ENCODE peak calls at places on chromosome 21, in seven cellular contexts. One of them, this sample, is unnamed.

GRCh38 chr21:36784942-36785341 is 86.0 kb downstream of the SIM2 start:
- DNase-seq in HFF-Myc: no peak
- DNase-seq in fibroblast of villous mesenchyme: no peak
- DNase-seq in uterus: no peak
- DNase-seq in astrocyte of the spinal cord: no peak
- DNase-seq in H1: no peak
- DNase-seq in MM.1S: no peak
- DNase-seq in this sample: no peak

GRCh38 chr21:27796106-27796505 is 829.2 kb upstream of the ADAMTS5 start:
- DNase-seq in HFF-Myc: peak
- DNase-seq in fibroblast of villous mesenchyme: peak
- DNase-seq in uterus: no peak
- DNase-seq in astrocyte of the spinal cord: peak
- DNase-seq in H1: no peak
- DNase-seq in MM.1S: no peak
- DNase-seq in this sample: peak

GRCh38 chr21:36792505-36792967 is 93.6 kb downstream of the SIM2 start:
- DNase-seq in HFF-Myc: no peak
- DNase-seq in fibroblast of villous mesenchyme: no peak
- DNase-seq in uterus: no peak
- DNase-seq in astrocyte of the spinal cord: no peak
- DNase-seq in H1: no peak
- DNase-seq in MM.1S: no peak
- DNase-seq in this sample: peak

GRCh38 chr21:29333355-29333746 is 34.6 kb downstream of the BACH1 start:
- DNase-seq in HFF-Myc: no peak
- DNase-seq in fibroblast of villous mesenchyme: no peak
- DNase-seq in uterus: no peak
- DNase-seq in astrocyte of the spinal cord: no peak
- DNase-seq in H1: no peak
- DNase-seq in MM.1S: no peak
- DNase-seq in this sample: no peak

GRCh38 chr21:38476385-38476784 is 21.9 kb downstream of the ERG start:
- DNase-seq in HFF-Myc: no peak
- DNase-seq in fibroblast of villous mesenchyme: peak
- DNase-seq in uterus: peak
- DNase-seq in astrocyte of the spinal cord: no peak
- DNase-seq in H1: no peak
- DNase-seq in MM.1S: no peak
- DNase-seq in this sample: no peak

GRCh38 chr21:29378814-29379213 is 80.1 kb downstream of the BACH1 start:
- DNase-seq in HFF-Myc: no peak
- DNase-seq in fibroblast of villous mesenchyme: peak
- DNase-seq in uterus: no peak
- DNase-seq in astrocyte of the spinal cord: no peak
- DNase-seq in H1: no peak
- DNase-seq in MM.1S: no peak
- DNase-seq in this sample: no peak

GRCh38 chr21:41564871-41565281 is 56.9 kb upstream of the TMPRSS2 start:
- DNase-seq in HFF-Myc: peak
- DNase-seq in fibroblast of villous mesenchyme: peak
- DNase-seq in uterus: no peak
- DNase-seq in astrocyte of the spinal cord: peak
- DNase-seq in H1: no peak
- DNase-seq in MM.1S: peak
- DNase-seq in this sample: peak

GRCh38 chr21:26587621-26588260 is 14.7 kb upstream of the CYYR1 start:
- DNase-seq in HFF-Myc: no peak
- DNase-seq in fibroblast of villous mesenchyme: peak
- DNase-seq in uterus: peak
- DNase-seq in astrocyte of the spinal cord: peak
- DNase-seq in H1: no peak
- DNase-seq in MM.1S: no peak
- DNase-seq in this sample: peak

GRCh38 chr21:25280061-25280460 is 327.2 kb downstream of the MRPL39 start:
- DNase-seq in HFF-Myc: no peak
- DNase-seq in fibroblast of villous mesenchyme: no peak
- DNase-seq in uterus: no peak
- DNase-seq in astrocyte of the spinal cord: no peak
- DNase-seq in H1: no peak
- DNase-seq in MM.1S: no peak
- DNase-seq in this sample: no peak

GRCh38 chr21:27024316-27024715 is 57.4 kb upstream of the ADAMTS5 start:
- DNase-seq in HFF-Myc: no peak
- DNase-seq in fibroblast of villous mesenchyme: peak
- DNase-seq in uterus: no peak
- DNase-seq in astrocyte of the spinal cord: peak
- DNase-seq in H1: no peak
- DNase-seq in MM.1S: no peak
- DNase-seq in this sample: peak

GRCh38 chr21:45542242-45542666 is at the start of gene SLC19A1:
- DNase-seq in HFF-Myc: no peak
- DNase-seq in fibroblast of villous mesenchyme: peak
- DNase-seq in uterus: peak
- DNase-seq in astrocyte of the spinal cord: no peak
- DNase-seq in H1: peak
- DNase-seq in MM.1S: peak
- DNase-seq in this sample: peak
- TF ChIP-seq CTCF in HFF-Myc: peak
- TF ChIP-seq CTCF in fibroblast of villous mesenchyme: peak
- TF ChIP-seq CTCF in uterus: peak
- TF ChIP-seq CTCF in astrocyte of the spinal cord: peak
- TF ChIP-seq CTCF in H1: no peak
- TF ChIP-seq CTCF in MM.1S: no peak
- TF ChIP-seq CTCF in this sample: no peak

GRCh38 chr21:33071878-33072306 is 2.0 kb downstream of the OLIG1 start:
- DNase-seq in HFF-Myc: no peak
- DNase-seq in fibroblast of villous mesenchyme: peak
- DNase-seq in uterus: no peak
- DNase-seq in astrocyte of the spinal cord: peak
- DNase-seq in H1: peak
- DNase-seq in MM.1S: peak
- DNase-seq in this sample: peak
- H3K4me3 ChIP-seq in HFF-Myc: peak
- H3K4me3 ChIP-seq in fibroblast of villous mesenchyme: peak
- H3K4me3 ChIP-seq in uterus: no peak
- H3K4me3 ChIP-seq in astrocyte of the spinal cord: peak
- H3K4me3 ChIP-seq in H1: peak
- H3K4me3 ChIP-seq in MM.1S: peak
- H3K4me3 ChIP-seq in this sample: no peak

GRCh38 chr21:23687154-23687553 is 1920.1 kb downstream of the MRPL39 start:
- DNase-seq in HFF-Myc: no peak
- DNase-seq in fibroblast of villous mesenchyme: no peak
- DNase-seq in uterus: no peak
- DNase-seq in astrocyte of the spinal cord: no peak
- DNase-seq in H1: no peak
- DNase-seq in MM.1S: no peak
- DNase-seq in this sample: no peak
- TF ChIP-seq CTCF in HFF-Myc: no peak
- TF ChIP-seq CTCF in fibroblast of villous mesenchyme: no peak
- TF ChIP-seq CTCF in uterus: no peak
- TF ChIP-seq CTCF in astrocyte of the spinal cord: no peak
- TF ChIP-seq CTCF in H1: no peak
- TF ChIP-seq CTCF in MM.1S: no peak
- TF ChIP-seq CTCF in this sample: no peak

GRCh38 chr21:16792155-16792554 is 720.7 kb upstream of the CXADR start:
- DNase-seq in HFF-Myc: no peak
- DNase-seq in fibroblast of villous mesenchyme: no peak
- DNase-seq in uterus: no peak
- DNase-seq in astrocyte of the spinal cord: no peak
- DNase-seq in H1: no peak
- DNase-seq in MM.1S: no peak
- DNase-seq in this sample: peak
- H3K4me3 ChIP-seq in HFF-Myc: no peak
- H3K4me3 ChIP-seq in fibroblast of villous mesenchyme: no peak
- H3K4me3 ChIP-seq in uterus: no peak
- H3K4me3 ChIP-seq in astrocyte of the spinal cord: no peak
- H3K4me3 ChIP-seq in H1: no peak
- H3K4me3 ChIP-seq in MM.1S: no peak
- H3K4me3 ChIP-seq in this sample: no peak

DNA sequence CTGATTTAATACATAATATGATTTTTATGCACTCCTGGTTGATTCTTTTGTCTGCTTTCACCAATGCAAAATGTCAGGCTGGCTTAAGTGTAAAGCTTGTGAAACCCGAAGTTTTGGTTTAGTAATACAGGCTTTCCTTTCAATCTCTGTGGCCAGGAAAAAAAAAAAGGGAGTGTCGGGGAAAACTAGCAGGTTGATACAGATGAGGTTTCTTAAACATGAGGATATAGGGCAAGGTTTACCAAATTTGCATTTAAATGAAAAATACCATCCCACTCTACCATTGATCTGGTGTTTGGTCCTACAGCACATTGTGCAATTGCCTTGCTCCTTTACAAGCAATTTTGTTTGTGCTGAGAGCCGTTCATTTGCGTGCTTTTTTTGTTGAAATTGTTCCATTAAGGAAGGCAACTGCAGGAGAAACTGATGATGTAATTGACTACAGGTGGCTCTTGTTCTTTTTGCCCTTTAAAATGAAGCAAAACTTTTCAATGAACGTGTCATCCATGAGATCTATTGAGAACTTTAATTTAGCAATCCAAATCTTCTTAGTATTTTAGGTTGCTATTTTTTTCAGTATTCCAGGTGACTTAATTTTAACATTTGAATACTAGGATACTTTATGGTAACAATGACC is 22.7 kb downstream of the CLIC6 start:
- DNase-seq in HFF-Myc: no peak
- DNase-seq in fibroblast of villous mesenchyme: no peak
- DNase-seq in uterus: no peak
- DNase-seq in astrocyte of the spinal cord: no peak
- DNase-seq in H1: no peak
- DNase-seq in MM.1S: no peak
- DNase-seq in this sample: no peak
- TF ChIP-seq CTCF in HFF-Myc: no peak
- TF ChIP-seq CTCF in fibroblast of villous mesenchyme: no peak
- TF ChIP-seq CTCF in uterus: no peak
- TF ChIP-seq CTCF in astrocyte of the spinal cord: no peak
- TF ChIP-seq CTCF in H1: no peak
- TF ChIP-seq CTCF in MM.1S: no peak
- TF ChIP-seq CTCF in this sample: no peak